ENCODE peak calls at places on chromosome 10, in seven cellular contexts. G is fibroblast of mammary gland, E is body of pancreas, A is endodermal cell, R is BJ, U is right atrium auricular region, Q is fibroblast of lung. F is an unnamed sample.

GRCh38 chr10:10782603-10783002 is 235.1 kb upstream of the CELF2 start:
- DNase-seq in Q (peak), U (no peak), R (no peak), G (peak), E (no peak), A (no peak), F (no peak)

GRCh38 chr10:133473270-133473669 is 19.5 kb downstream of the SCART1 start:
- DNase-seq in E (no peak), U (no peak), G (no peak), R (no peak), A (no peak), Q (no peak), F (no peak)

GRCh38 chr10:112601214-112602090 is 154.4 kb downstream of the VTI1A start:
- DNase-seq in U (no peak), E (no peak), G (no peak), Q (no peak), R (no peak), A (no peak), F (no peak)

GRCh38 chr10:10584164-10584563 is 433.5 kb upstream of the CELF2 start:
- DNase-seq in Q (no peak), U (no peak), E (no peak), A (no peak), G (no peak), R (no peak), F (no peak)

GRCh38 chr10:98489561-98490481 is 43.1 kb upstream of the HPS1 start:
- DNase-seq in G (no peak), A (no peak), Q (no peak), R (no peak), E (no peak), U (no peak), F (no peak)

GRCh38 chr10:100970076-100970913 is 991 bp downstream of the SEMA4G start:
- DNase-seq in Q (no peak), G (no peak), A (peak), R (no peak), U (peak), E (peak), F (no peak)

GRCh38 chr10:21272585-21273399 is 252.7 kb downstream of the SKIDA1 start:
- DNase-seq in Q (no peak), G (no peak), A (no peak), R (no peak), E (no peak), U (no peak), F (no peak)

GRCh38 chr10:93352638-93353383 is 129.3 kb downstream of the MYOF start:
- DNase-seq in R (no peak), G (peak), E (no peak), A (peak), U (no peak), Q (peak), F (no peak)

GRCh38 chr10:88243847-88244730 is 339.0 kb downstream of the RNLS start:
- DNase-seq in A (peak), R (no peak), E (peak), U (peak), Q (peak), G (peak), F (no peak)

GRCh38 chr10:67790534-67791408 is 47.2 kb downstream of the DNAJC12 start:
- DNase-seq in Q (peak), G (peak), R (no peak), A (no peak), E (no peak), U (no peak), F (no peak)

GRCh38 chr10:77635402-77636227 is 2.0 kb downstream of the KCNMA1 start:
- DNase-seq in G (no peak), E (no peak), U (no peak), A (peak), Q (no peak), R (no peak), F (no peak)
- H3K4me3 ChIP-seq in G (peak), E (no peak), U (peak), A (no peak), Q (peak), R (peak), F (peak)

DNA sequence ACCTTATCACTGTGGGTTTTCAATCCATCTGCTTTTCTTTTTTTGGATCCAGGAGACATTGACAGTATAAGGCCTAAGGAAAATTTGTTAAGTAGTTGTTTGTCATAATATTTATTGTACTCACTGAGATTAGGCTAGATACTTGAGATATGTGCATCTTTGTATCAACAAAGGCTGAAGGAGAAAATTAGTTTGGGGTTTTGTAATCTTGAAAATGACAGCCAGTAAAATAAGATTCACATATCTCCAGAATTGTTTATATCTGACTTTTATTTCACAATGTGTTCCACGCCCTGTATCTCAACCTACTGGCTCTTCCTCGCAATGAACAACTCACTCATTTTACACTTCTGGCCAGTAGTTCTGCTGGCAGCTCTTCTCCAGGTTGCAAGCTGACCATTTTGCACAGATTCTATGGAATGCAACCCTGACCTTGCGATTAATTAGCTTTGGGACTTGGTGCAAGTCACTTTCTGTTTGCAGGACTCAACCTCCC is 132.7 kb downstream of the GATA3 start:
- DNase-seq in E (no peak), A (no peak), U (no peak), Q (peak), G (no peak), R (no peak), F (no peak)
- TF ChIP-seq CTCF in E (no peak), A (no peak), U (no peak), Q (no peak), G (no peak), R (no peak), F (no peak)

GRCh38 chr10:132023092-132023811 is 41.5 kb upstream of the BNIP3 start:
- DNase-seq in E (peak), G (peak), U (peak), Q (peak), A (peak), R (peak), F (no peak)
- H3K4me3 ChIP-seq in E (no peak), G (peak), U (peak), Q (peak), A (no peak), R (no peak), F (peak)

DNA sequence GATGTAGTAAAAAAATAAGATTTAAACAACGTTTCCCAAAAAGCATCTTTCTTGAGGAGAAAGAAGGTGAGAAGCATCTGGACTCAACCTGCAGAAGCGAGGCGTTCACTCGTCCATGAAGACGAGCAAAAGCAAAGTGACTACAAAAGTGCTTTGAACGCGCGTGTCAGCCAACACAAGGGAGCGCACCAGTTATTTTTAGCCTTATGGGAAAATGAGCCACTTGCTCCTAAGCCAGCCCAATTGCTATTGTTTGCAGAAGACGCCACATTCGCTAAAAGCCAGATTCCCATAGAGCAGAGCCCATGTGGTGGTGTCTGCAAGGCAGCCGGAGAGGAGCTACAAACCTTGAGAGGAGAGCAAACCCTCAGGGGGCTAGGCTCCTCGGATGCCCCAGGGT is 122.5 kb downstream of the FAM53B start:
- DNase-seq in A (no peak), Q (no peak), G (no peak), R (no peak), E (no peak), U (no peak), F (no peak)
- TF ChIP-seq CTCF in A (no peak), Q (no peak), G (no peak), R (no peak), E (no peak), U (no peak), F (no peak)

GRCh38 chr10:77742172-77742571 is 104.6 kb upstream of the KCNMA1 start:
- DNase-seq in E (no peak), G (no peak), A (no peak), U (no peak), R (no peak), Q (no peak), F (no peak)

GRCh38 chr10:77741746-77742145 is 104.1 kb upstream of the KCNMA1 start:
- DNase-seq in E (no peak), R (no peak), Q (peak), A (no peak), G (peak), U (no peak), F (no peak)

GRCh38 chr10:77737608-77738007 is 100.0 kb upstream of the KCNMA1 start:
- DNase-seq in R (peak), G (peak), U (no peak), A (no peak), Q (peak), E (no peak), F (peak)

GRCh38 chr10:77744249-77744648 is 106.6 kb upstream of the KCNMA1 start:
- DNase-seq in R (no peak), A (no peak), Q (no peak), G (peak), U (no peak), E (no peak), F (no peak)

GRCh38 chr10:77738496-77739158 is 101.0 kb upstream of the KCNMA1 start:
- DNase-seq in U (no peak), G (no peak), A (no peak), Q (no peak), E (no peak), R (no peak), F (no peak)
- H3K4me3 ChIP-seq in U (no peak), G (no peak), A (no peak), Q (no peak), E (no peak), R (no peak), F (no peak)

F was measured in epithelial cell of proximal tubule.